ENCODE peak calls at places on chromosomes 7 and 10, in nine cellular contexts. K, O, Y, G, E, W, R, T and I are unnamed samples.

GRCh38 chr7:16791895-16792294 is 12.9 kb downstream of the AGR2 start:
- DNase-seq in T (no peak), Y (no peak), K (no peak), R (no peak), E (no peak), G (no peak), O (no peak), W (no peak), I (no peak)

GRCh38 chr10:75460059-75460458 is 28.6 kb downstream of the LRMDA start:
- DNase-seq in Y (no peak), G (no peak), W (no peak), T (no peak), R (no peak), E (no peak), K (no peak), O (no peak), I (no peak)

GRCh38 chr7:44769381-44770209 is 20.9 kb downstream of the ZMIZ2 start:
- DNase-seq in K (no peak), Y (no peak), E (peak; percentile 49), O (no peak), R (peak; percentile 45), W (no peak), G (no peak), T (peak; percentile 35), I (no peak)

GRCh38 chr10:36721851-36722250 is 403.5 kb upstream of the ANKRD30A start:
- DNase-seq in K (no peak), O (no peak), W (no peak), G (no peak), R (no peak), T (no peak), E (no peak), Y (no peak), I (no peak)

GRCh38 chr7:77288676-77289320 is 89.2 kb upstream of the FGL2 start:
- DNase-seq in W (no peak), T (no peak), R (no peak), O (no peak), E (no peak), G (no peak), Y (no peak), K (no peak), I (no peak)

GRCh38 chr7:24902276-24902675 is 77.7 kb downstream of the OSBPL3 start:
- DNase-seq in T (no peak), W (no peak), K (no peak), E (no peak), G (no peak), R (no peak), O (no peak), Y (no peak), I (no peak)

GRCh38 chr10:86665218-86665607 is 3.1 kb upstream of the LDB3 start:
- DNase-seq in W (no peak), K (no peak), Y (no peak), R (no peak), T (no peak), E (no peak), O (no peak), G (no peak), I (no peak)

GRCh38 chr10:124701038-124701365 is 43.2 kb downstream of the FAM53B start:
- DNase-seq in G (no peak), Y (no peak), E (no peak), W (no peak), K (no peak), T (no peak), R (no peak), O (no peak), I (no peak)

GRCh38 chr10:44385726-44386438 is 985 bp upstream of the CXCL12 start:
- DNase-seq in G (no peak), R (peak; percentile 18), E (no peak), K (no peak), T (no peak), O (no peak), W (no peak), Y (no peak), I (no peak)

GRCh38 chr7:13933106-13933505 is 56.4 kb downstream of the ETV1 start:
- DNase-seq in Y (no peak), T (no peak), K (no peak), R (no peak), G (no peak), O (no peak), E (no peak), W (no peak), I (no peak)

GRCh38 chr10:132158810-132159209 is 27.9 kb upstream of the DPYSL4 start:
- DNase-seq in E (no peak), G (no peak), W (no peak), O (no peak), R (no peak), K (no peak), Y (no peak), T (no peak), I (no peak)

GRCh38 chr7:1640376-1641172 is 29.5 kb upstream of the ELFN1 start:
- DNase-seq in Y (peak; percentile 57), R (no peak), K (no peak), W (no peak), T (no peak), O (no peak), E (no peak), G (no peak), I (no peak)

GRCh38 chr10:71893920-71894319 is 42.9 kb upstream of the PSAP start:
- DNase-seq in W (no peak), Y (no peak), G (no peak), E (no peak), R (no peak), K (no peak), O (no peak), T (no peak), I (no peak)

GRCh38 chr7:118590107-118590506 is 365.6 kb downstream of the ANKRD7 start:
- DNase-seq in O (no peak), K (no peak), E (no peak), Y (no peak), T (no peak), G (no peak), R (no peak), W (no peak), I (peak; percentile 44)

GRCh38 chr10:42952358-42952757 is 124.5 kb upstream of the RET start:
- DNase-seq in Y (peak; percentile 83), O (no peak), R (no peak), T (no peak), K (no peak), W (no peak), E (no peak), G (no peak), I (no peak)

GRCh38 chr7:117248810-117249209 is 74.0 kb downstream of the WNT2 start:
- DNase-seq in K (no peak), G (no peak), O (no peak), Y (no peak), E (no peak), R (no peak), T (no peak), W (no peak), I (no peak)

GRCh38 chr10:114920459-114920858 is 17.5 kb upstream of the TRUB1 start:
- DNase-seq in W (no peak), R (no peak), Y (no peak), T (peak; percentile 47), G (no peak), E (peak; percentile 18), K (no peak), O (no peak), I (no peak)

GRCh38 chr7:81308643-81309354 is 389.9 kb upstream of the SEMA3C start:
- DNase-seq in E (no peak), W (no peak), G (no peak), K (no peak), T (no peak), Y (no peak), R (no peak), O (no peak), I (no peak)

GRCh38 chr7:100803398-100804161 is 23.7 kb downstream of the EPHB4 start:
- DNase-seq in T (peak; percentile 67), E (peak; percentile 86), R (peak; percentile 74), Y (peak; percentile 84), W (no peak), K (peak; percentile 94), G (no peak), O (no peak), I (peak; percentile 86)

GRCh38 chr10:29279779-29280535 is 8.9 kb upstream of the LYZL1 start:
- DNase-seq in T (no peak), G (no peak), O (no peak), R (no peak), K (no peak), Y (no peak), E (no peak), W (no peak), I (no peak)

GRCh38 chr7:85770332-85770731 is 583.5 kb upstream of the SEMA3D start:
- DNase-seq in Y (no peak), K (no peak), T (no peak), R (no peak), O (no peak), G (no peak), W (no peak), E (no peak), I (no peak)